ENCODE peak calls at places on chromosomes 11 and 22, in six cellular contexts. One of them, this sample, is unnamed.

GRCh38 chr11:130103296-130103814 is 33.7 kb downstream of the APLP2 start:
- DNase-seq in K562: no peak
- DNase-seq in A549: no peak
- DNase-seq in GM12878: no peak
- DNase-seq in HepG2: no peak
- DNase-seq in endothelial cell of umbilical vein: peak
- DNase-seq in this sample: peak

GRCh38 chr11:121059605-121060004 is 35.7 kb downstream of the TBCEL start:
- DNase-seq in GM12878: peak
- DNase-seq in A549: no peak
- DNase-seq in HepG2: no peak
- DNase-seq in endothelial cell of umbilical vein: no peak
- DNase-seq in K562: no peak
- DNase-seq in this sample: peak

GRCh38 chr22:48650323-48651035 is 1177.2 kb downstream of the BRD1 start:
- DNase-seq in K562: no peak
- DNase-seq in endothelial cell of umbilical vein: no peak
- DNase-seq in HepG2: no peak
- DNase-seq in GM12878: no peak
- DNase-seq in A549: no peak
- DNase-seq in this sample: no peak

GRCh38 chr11:114084414-114084813 is 24.9 kb downstream of the ZBTB16 start:
- DNase-seq in endothelial cell of umbilical vein: no peak
- DNase-seq in GM12878: no peak
- DNase-seq in HepG2: no peak
- DNase-seq in A549: no peak
- DNase-seq in K562: no peak
- DNase-seq in this sample: no peak

GRCh38 chr11:121696177-121696863 is 243.6 kb upstream of the SORL1-AS1 start:
- DNase-seq in A549: no peak
- DNase-seq in endothelial cell of umbilical vein: no peak
- DNase-seq in HepG2: no peak
- DNase-seq in K562: no peak
- DNase-seq in GM12878: no peak
- DNase-seq in this sample: no peak

GRCh38 chr11:103798029-103798428 is 238.4 kb upstream of the DDI1 start:
- DNase-seq in endothelial cell of umbilical vein: peak
- DNase-seq in K562: no peak
- DNase-seq in HepG2: no peak
- DNase-seq in A549: no peak
- DNase-seq in GM12878: no peak
- DNase-seq in this sample: no peak

GRCh38 chr22:46737105-46737975 is 712 bp downstream of the CERK start:
- DNase-seq in HepG2: no peak
- DNase-seq in endothelial cell of umbilical vein: peak
- DNase-seq in GM12878: no peak
- DNase-seq in A549: peak
- DNase-seq in K562: peak
- DNase-seq in this sample: peak

GRCh38 chr11:68685656-68686380 is 1.5 kb downstream of the GAL start:
- DNase-seq in GM12878: no peak
- DNase-seq in K562: peak
- DNase-seq in endothelial cell of umbilical vein: no peak
- DNase-seq in HepG2: no peak
- DNase-seq in A549: no peak
- DNase-seq in this sample: no peak

GRCh38 chr11:91396243-91397133 is 828.1 kb upstream of the FAT3 start:
- DNase-seq in HepG2: peak
- DNase-seq in GM12878: no peak
- DNase-seq in K562: no peak
- DNase-seq in endothelial cell of umbilical vein: no peak
- DNase-seq in A549: peak
- DNase-seq in this sample: no peak

GRCh38 chr11:104064016-104064630 is 27.7 kb downstream of the DDI1 start:
- DNase-seq in HepG2: no peak
- DNase-seq in GM12878: no peak
- DNase-seq in A549: no peak
- DNase-seq in K562: no peak
- DNase-seq in endothelial cell of umbilical vein: no peak
- DNase-seq in this sample: no peak

GRCh38 chr11:10329935-10330334 is 25.1 kb downstream of the ADM start:
- DNase-seq in GM12878: no peak
- DNase-seq in HepG2: no peak
- DNase-seq in K562: no peak
- DNase-seq in endothelial cell of umbilical vein: peak
- DNase-seq in A549: no peak
- DNase-seq in this sample: no peak

GRCh38 chr22:44847380-44847779 is 95.0 kb downstream of the ARHGAP8 start:
- DNase-seq in A549: no peak
- DNase-seq in K562: no peak
- DNase-seq in GM12878: no peak
- DNase-seq in endothelial cell of umbilical vein: no peak
- DNase-seq in HepG2: no peak
- DNase-seq in this sample: no peak

GRCh38 chr11:86257446-86257845 is 12.9 kb downstream of the EED start:
- DNase-seq in A549: no peak
- DNase-seq in GM12878: no peak
- DNase-seq in endothelial cell of umbilical vein: no peak
- DNase-seq in K562: no peak
- DNase-seq in HepG2: no peak
- DNase-seq in this sample: no peak

GRCh38 chr11:96168623-96169022 is 174.4 kb downstream of the MAML2 start:
- DNase-seq in endothelial cell of umbilical vein: peak
- DNase-seq in GM12878: no peak
- DNase-seq in K562: no peak
- DNase-seq in A549: peak
- DNase-seq in HepG2: no peak
- DNase-seq in this sample: peak

GRCh38 chr11:8692417-8692816 is 9.8 kb downstream of the RPL27A start:
- DNase-seq in A549: no peak
- DNase-seq in HepG2: no peak
- DNase-seq in endothelial cell of umbilical vein: no peak
- DNase-seq in K562: no peak
- DNase-seq in GM12878: no peak
- DNase-seq in this sample: no peak

GRCh38 chr11:70244698-70245097 is 25.8 kb upstream of the PPFIA1 start:
- DNase-seq in A549: peak
- DNase-seq in HepG2: no peak
- DNase-seq in GM12878: no peak
- DNase-seq in endothelial cell of umbilical vein: no peak
- DNase-seq in K562: no peak
- DNase-seq in this sample: no peak

GRCh38 chr11:134565343-134565891 is 153.4 kb upstream of the B3GAT1 start:
- DNase-seq in A549: no peak
- DNase-seq in K562: no peak
- DNase-seq in HepG2: no peak
- DNase-seq in endothelial cell of umbilical vein: peak
- DNase-seq in GM12878: no peak
- DNase-seq in this sample: no peak

GRCh38 chr11:77276271-77276670 is 25.2 kb downstream of the GDPD4 start:
- DNase-seq in A549: no peak
- DNase-seq in endothelial cell of umbilical vein: no peak
- DNase-seq in HepG2: no peak
- DNase-seq in GM12878: no peak
- DNase-seq in K562: no peak
- DNase-seq in this sample: no peak

GRCh38 chr22:19554834-19555404 is 30.7 kb upstream of the CLDN5 start:
- DNase-seq in GM12878: no peak
- DNase-seq in K562: peak
- DNase-seq in A549: peak
- DNase-seq in HepG2: peak
- DNase-seq in endothelial cell of umbilical vein: peak
- DNase-seq in this sample: no peak

GRCh38 chr11:77497368-77497767 is 23.5 kb upstream of the PAK1 start:
- DNase-seq in GM12878: no peak
- DNase-seq in K562: no peak
- DNase-seq in endothelial cell of umbilical vein: no peak
- DNase-seq in HepG2: no peak
- DNase-seq in A549: no peak
- DNase-seq in this sample: peak

GRCh38 chr11:8604078-8604723 is 10.2 kb upstream of the STK33 start:
- DNase-seq in endothelial cell of umbilical vein: peak
- DNase-seq in GM12878: no peak
- DNase-seq in A549: peak
- DNase-seq in K562: peak
- DNase-seq in HepG2: peak
- DNase-seq in this sample: peak

GRCh38 chr11:31671681-31672080 is 139.4 kb downstream of the PAX6 start:
- DNase-seq in HepG2: no peak
- DNase-seq in A549: no peak
- DNase-seq in GM12878: no peak
- DNase-seq in K562: no peak
- DNase-seq in endothelial cell of umbilical vein: no peak
- DNase-seq in this sample: no peak
- TF ChIP-seq CTCF in HepG2: no peak
- TF ChIP-seq CTCF in A549: no peak
- TF ChIP-seq CTCF in GM12878: no peak
- TF ChIP-seq CTCF in K562: no peak
- TF ChIP-seq CTCF in endothelial cell of umbilical vein: no peak
- TF ChIP-seq CTCF in this sample: no peak

GRCh38 chr11:1356007-1356435 is 33.7 kb upstream of the BRSK2 start:
- DNase-seq in GM12878: no peak
- DNase-seq in A549: no peak
- DNase-seq in K562: no peak
- DNase-seq in endothelial cell of umbilical vein: no peak
- DNase-seq in HepG2: no peak
- DNase-seq in this sample: no peak
- TF ChIP-seq MYC in GM12878: no peak
- TF ChIP-seq MYC in A549: no peak
- TF ChIP-seq MYC in K562: no peak
- TF ChIP-seq MYC in endothelial cell of umbilical vein: no peak
- TF ChIP-seq MYC in HepG2: no peak
- TF ChIP-seq MYC in this sample: no peak

DNA sequence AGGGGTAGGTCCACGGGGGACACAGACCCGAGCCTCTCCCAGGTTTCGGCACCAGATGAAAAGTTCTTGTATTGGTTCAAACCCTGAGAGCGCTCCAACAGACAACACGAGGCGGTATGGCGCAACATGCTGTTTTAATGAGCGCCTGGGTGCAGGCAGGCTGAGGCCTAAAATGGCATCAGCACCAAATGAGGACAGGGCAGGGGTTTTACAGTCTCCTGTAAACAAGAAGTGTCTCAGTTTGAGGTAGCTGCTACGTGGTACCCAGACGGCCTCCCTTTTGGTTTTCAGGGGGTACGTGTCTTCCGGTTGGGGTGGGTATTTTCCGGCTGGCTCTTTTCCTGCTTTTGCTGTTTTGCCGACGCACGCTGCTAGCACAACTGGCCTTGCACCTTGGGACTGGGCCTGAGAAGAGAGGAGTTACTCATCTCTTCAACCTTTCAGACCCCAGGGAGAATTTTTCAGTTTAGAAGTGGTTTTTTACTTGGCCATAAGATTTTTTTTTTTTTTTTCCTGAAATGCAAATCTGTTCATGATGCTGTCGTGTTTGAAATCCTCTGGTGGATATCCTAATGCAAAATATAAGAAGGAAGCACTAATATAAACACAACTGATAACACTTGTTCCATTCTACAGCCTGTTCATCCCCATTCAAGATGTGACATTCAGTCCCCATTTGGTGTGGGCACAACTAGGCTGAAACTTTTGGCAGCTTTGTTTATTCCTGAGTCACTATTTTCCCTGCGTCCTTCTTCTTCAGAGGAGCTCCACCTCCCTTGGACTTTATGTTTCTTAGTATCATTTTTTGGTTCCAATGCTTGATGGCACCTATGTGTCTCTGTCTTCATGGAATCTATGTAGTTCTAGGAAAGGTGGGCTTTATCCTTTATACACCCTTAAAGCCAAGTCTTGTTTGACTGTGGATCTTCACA is 6.5 kb downstream of the PPFIBP2 start:
- DNase-seq in GM12878: peak
- DNase-seq in endothelial cell of umbilical vein: no peak
- DNase-seq in A549: no peak
- DNase-seq in HepG2: no peak
- DNase-seq in K562: no peak
- DNase-seq in this sample: peak
- TF ChIP-seq MAX in GM12878: no peak
- TF ChIP-seq MAX in endothelial cell of umbilical vein: no peak
- TF ChIP-seq MAX in A549: no peak
- TF ChIP-seq MAX in HepG2: no peak
- TF ChIP-seq MAX in K562: no peak
- TF ChIP-seq MAX in this sample: no peak

GRCh38 chr11:63832336-63832735 is 6.6 kb upstream of the MARK2 start:
- DNase-seq in K562: no peak
- DNase-seq in A549: no peak
- DNase-seq in HepG2: no peak
- DNase-seq in GM12878: no peak
- DNase-seq in endothelial cell of umbilical vein: no peak
- DNase-seq in this sample: peak

GRCh38 chr11:63826471-63827190 is 12.3 kb upstream of the MARK2 start:
- DNase-seq in A549: no peak
- DNase-seq in endothelial cell of umbilical vein: no peak
- DNase-seq in GM12878: no peak
- DNase-seq in HepG2: no peak
- DNase-seq in K562: no peak
- DNase-seq in this sample: no peak

GRCh38 chr11:63831326-63831725 is 7.6 kb upstream of the MARK2 start:
- DNase-seq in endothelial cell of umbilical vein: no peak
- DNase-seq in A549: no peak
- DNase-seq in HepG2: no peak
- DNase-seq in GM12878: no peak
- DNase-seq in K562: no peak
- DNase-seq in this sample: no peak

GRCh38 chr11:63833048-63833447 is 5.9 kb upstream of the MARK2 start:
- DNase-seq in K562: no peak
- DNase-seq in A549: no peak
- DNase-seq in endothelial cell of umbilical vein: no peak
- DNase-seq in HepG2: no peak
- DNase-seq in GM12878: no peak
- DNase-seq in this sample: no peak

DNA sequence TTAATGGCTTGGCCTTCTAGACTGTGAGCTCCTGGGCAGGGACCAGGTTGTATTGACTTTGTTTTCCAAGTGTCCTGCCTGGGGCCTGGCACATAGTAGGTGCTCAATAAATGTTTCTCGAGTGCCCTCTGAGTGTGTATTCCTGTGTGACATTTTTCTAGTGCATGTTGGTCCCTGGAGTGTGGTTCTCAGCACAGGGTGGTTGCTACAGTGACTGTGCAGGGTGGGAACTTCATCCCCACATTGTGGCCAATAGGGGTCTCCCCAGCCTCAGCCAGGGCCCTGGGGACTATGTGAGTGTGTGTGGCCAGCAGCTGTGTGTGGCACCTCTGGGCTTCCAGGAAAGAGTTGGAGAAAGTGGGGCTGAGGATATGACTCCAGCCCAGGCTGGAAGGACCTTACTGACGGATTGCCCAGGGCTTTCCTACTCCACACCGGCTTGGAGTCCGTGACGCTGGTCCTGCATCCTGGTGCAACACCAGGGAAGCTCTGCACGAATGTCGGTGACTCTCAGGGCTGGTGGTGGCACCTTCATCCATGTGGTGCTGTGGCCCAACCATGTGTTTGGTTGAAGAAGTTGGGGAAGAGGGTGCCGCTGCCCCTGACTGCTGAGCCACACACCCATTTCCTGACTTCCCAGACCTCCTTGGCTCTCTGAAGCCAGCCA is 9.0 kb upstream of the MARK2 start:
- DNase-seq in K562: peak
- DNase-seq in GM12878: no peak
- DNase-seq in A549: no peak
- DNase-seq in HepG2: peak
- DNase-seq in endothelial cell of umbilical vein: peak
- DNase-seq in this sample: peak
- TF ChIP-seq CTCF in K562: peak
- TF ChIP-seq CTCF in GM12878: peak
- TF ChIP-seq CTCF in A549: peak
- TF ChIP-seq CTCF in HepG2: peak
- TF ChIP-seq CTCF in endothelial cell of umbilical vein: peak
- TF ChIP-seq CTCF in this sample: peak

GRCh38 chr11:117465236-117465997 is 137.8 kb downstream of the CEP164 start:
- DNase-seq in HepG2: no peak
- DNase-seq in GM12878: no peak
- DNase-seq in K562: no peak
- DNase-seq in endothelial cell of umbilical vein: no peak
- DNase-seq in A549: no peak
- DNase-seq in this sample: no peak
- TF ChIP-seq MYC in HepG2: no peak
- TF ChIP-seq MYC in GM12878: no peak
- TF ChIP-seq MYC in K562: no peak
- TF ChIP-seq MYC in endothelial cell of umbilical vein: no peak
- TF ChIP-seq MYC in A549: no peak
- TF ChIP-seq MYC in this sample: no peak